ENCODE peak calls at places on chromosome 17, in four cellular contexts. One of them, this sample, is unnamed.

GRCh38 chr17:30113213-30113612 is 3.4 kb upstream of the NSRP1 start:
- DNase-seq in neural progenitor cell: no peak
- DNase-seq in SK-N-MC: no peak
- DNase-seq in PC-3: peak
- DNase-seq in this sample: no peak

GRCh38 chr17:79079421-79080200 is 5.0 kb downstream of the ENGASE start:
- DNase-seq in neural progenitor cell: no peak
- DNase-seq in SK-N-MC: no peak
- DNase-seq in PC-3: no peak
- DNase-seq in this sample: no peak

GRCh38 chr17:31678431-31678830 is 180.6 kb downstream of the COPRS start:
- DNase-seq in neural progenitor cell: no peak
- DNase-seq in SK-N-MC: no peak
- DNase-seq in PC-3: peak
- DNase-seq in this sample: no peak

GRCh38 chr17:45435481-45435880 is 2.8 kb upstream of the ARHGAP27 start:
- DNase-seq in neural progenitor cell: no peak
- DNase-seq in SK-N-MC: no peak
- DNase-seq in PC-3: no peak
- DNase-seq in this sample: no peak

GRCh38 chr17:73455050-73455687 is 143.4 kb upstream of the CDC42EP4 start:
- DNase-seq in neural progenitor cell: no peak
- DNase-seq in SK-N-MC: no peak
- DNase-seq in PC-3: no peak
- DNase-seq in this sample: no peak

GRCh38 chr17:66915204-66915611 is 49.3 kb upstream of the CACNG4 start:
- DNase-seq in neural progenitor cell: peak
- DNase-seq in SK-N-MC: no peak
- DNase-seq in PC-3: peak
- DNase-seq in this sample: no peak

GRCh38 chr17:9401434-9401833 is 174.2 kb downstream of the STX8 start:
- DNase-seq in neural progenitor cell: no peak
- DNase-seq in SK-N-MC: no peak
- DNase-seq in PC-3: peak
- DNase-seq in this sample: no peak

GRCh38 chr17:2755941-2756724 is 6.7 kb upstream of the CCDC92B start:
- DNase-seq in neural progenitor cell: peak
- DNase-seq in SK-N-MC: no peak
- DNase-seq in PC-3: no peak
- DNase-seq in this sample: no peak

GRCh38 chr17:1362964-1363363 is 37.1 kb downstream of the YWHAE start:
- DNase-seq in neural progenitor cell: no peak
- DNase-seq in SK-N-MC: no peak
- DNase-seq in PC-3: no peak
- DNase-seq in this sample: no peak

DNA sequence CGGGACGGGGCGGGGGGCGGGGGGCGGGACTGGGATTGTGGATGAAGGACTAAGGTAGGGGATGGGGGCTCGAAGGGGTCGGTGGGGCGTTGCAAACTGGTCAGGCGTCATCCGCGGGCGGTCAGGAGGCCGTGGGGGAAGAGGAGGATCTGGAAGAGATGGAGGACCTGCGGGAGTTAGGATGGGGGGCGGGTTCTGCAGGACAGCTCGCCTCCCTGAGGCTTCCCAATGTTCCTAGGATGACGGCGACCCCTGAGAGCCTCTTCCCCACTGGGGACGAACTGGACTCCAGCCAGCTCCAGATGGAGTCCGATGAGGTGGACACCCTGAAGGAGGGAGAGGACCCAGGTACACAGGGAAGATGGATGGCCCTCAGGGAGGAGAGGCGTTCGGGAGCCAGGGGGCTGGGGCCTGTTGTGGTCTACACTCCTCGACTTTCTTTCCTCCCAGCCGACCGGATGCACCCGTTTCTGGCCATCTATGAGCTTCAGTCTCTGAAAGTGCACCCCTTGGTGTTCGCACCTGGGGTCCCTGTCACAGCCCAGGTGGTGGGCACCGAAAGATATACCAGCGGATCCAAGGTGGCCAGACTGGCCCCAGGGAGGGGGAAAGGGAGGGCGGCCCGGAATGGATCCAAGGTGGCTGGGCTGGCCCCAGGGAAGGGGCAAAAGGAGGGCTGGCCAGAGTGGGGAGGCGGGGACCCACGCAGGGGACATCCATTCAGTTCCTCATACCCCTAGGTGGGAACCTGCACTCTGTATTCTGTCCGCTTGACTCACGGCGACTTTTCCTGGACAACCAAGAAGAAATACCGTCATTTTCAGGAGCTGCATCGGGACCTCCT is 804 bp downstream of the PLD2 start:
- DNase-seq in neural progenitor cell: no peak
- DNase-seq in SK-N-MC: no peak
- DNase-seq in PC-3: no peak
- DNase-seq in this sample: no peak
- H3K9ac ChIP-seq in neural progenitor cell: peak
- H3K9ac ChIP-seq in SK-N-MC: peak
- H3K9ac ChIP-seq in PC-3: peak
- H3K9ac ChIP-seq in this sample: no peak

DNA sequence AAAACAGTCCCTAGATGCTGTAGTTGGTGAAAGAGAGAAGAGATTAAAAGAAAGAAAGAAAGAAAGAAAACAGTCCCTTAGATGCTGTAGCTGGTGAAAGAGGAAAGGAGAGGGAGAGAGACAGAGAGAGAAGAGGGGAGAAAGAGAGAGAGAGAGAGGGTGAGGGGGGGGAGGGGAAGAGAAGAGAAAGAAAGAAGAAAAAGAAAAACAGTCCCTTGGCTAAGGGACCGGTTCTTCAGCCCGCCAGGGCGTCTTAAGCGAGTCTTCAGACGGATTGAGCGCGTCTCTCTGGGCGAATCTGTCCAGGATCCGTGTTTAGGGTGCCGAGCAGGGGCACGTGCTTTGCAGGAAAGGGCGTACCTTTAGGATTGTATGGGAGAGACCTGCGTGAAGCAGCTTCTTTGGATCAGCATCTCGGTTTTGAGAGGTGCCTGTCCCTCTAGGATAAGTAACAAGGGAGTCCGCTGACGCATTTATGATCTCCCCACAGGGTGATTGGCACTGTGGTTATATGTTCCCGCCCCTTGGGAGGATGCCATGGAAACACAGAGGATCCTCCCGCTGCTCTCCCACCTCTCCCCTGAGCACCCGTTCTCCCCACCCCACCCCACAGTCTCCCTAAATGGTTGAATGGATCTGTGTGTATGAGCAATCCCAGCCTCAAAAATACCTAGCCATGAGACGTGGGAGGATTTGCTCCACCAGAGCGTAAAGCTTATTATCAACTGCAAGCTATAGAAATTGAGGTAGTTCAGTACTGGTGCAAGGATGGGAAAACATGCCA is 16.7 kb downstream of the GNGT2 start:
- DNase-seq in neural progenitor cell: peak
- DNase-seq in SK-N-MC: no peak
- DNase-seq in PC-3: peak
- DNase-seq in this sample: peak
- H3K9ac ChIP-seq in neural progenitor cell: no peak
- H3K9ac ChIP-seq in SK-N-MC: peak
- H3K9ac ChIP-seq in PC-3: peak
- H3K9ac ChIP-seq in this sample: peak

DNA sequence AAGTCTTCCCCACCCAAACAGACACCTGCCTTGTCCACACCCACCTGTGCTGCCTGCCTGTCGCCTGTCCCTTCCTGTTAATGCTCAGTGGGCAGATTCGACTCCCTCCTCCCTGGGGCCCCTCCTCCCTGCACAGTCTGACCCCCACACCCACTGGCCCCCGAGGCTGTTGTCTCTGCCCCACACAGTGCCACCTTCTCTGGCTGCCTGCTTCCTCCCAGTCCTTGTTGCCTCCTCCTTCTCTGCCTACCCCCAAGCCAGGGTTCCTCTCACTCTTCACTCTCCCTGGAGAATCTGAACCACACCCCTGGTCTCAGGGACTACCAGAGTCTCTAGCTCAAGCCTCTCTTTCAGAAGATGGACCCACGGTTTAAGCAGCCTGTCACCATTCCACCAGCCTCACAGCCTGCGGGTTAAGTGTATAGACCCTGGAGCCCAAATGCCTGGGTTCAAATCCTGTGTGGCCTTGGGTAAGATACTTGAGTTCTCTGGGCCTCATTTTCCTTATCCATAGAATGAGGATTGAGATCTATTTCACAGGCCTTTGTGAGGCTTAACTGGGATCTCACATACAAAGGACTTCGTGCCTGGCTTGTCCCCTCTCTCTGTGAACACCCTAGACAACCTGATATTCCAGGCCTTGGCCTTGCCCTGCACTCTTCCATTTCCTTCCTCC is 3.8 kb upstream of the ARHGAP23 start:
- DNase-seq in neural progenitor cell: no peak
- DNase-seq in SK-N-MC: no peak
- DNase-seq in PC-3: no peak
- DNase-seq in this sample: no peak
- H3K9ac ChIP-seq in neural progenitor cell: no peak
- H3K9ac ChIP-seq in SK-N-MC: no peak
- H3K9ac ChIP-seq in PC-3: no peak
- H3K9ac ChIP-seq in this sample: peak

DNA sequence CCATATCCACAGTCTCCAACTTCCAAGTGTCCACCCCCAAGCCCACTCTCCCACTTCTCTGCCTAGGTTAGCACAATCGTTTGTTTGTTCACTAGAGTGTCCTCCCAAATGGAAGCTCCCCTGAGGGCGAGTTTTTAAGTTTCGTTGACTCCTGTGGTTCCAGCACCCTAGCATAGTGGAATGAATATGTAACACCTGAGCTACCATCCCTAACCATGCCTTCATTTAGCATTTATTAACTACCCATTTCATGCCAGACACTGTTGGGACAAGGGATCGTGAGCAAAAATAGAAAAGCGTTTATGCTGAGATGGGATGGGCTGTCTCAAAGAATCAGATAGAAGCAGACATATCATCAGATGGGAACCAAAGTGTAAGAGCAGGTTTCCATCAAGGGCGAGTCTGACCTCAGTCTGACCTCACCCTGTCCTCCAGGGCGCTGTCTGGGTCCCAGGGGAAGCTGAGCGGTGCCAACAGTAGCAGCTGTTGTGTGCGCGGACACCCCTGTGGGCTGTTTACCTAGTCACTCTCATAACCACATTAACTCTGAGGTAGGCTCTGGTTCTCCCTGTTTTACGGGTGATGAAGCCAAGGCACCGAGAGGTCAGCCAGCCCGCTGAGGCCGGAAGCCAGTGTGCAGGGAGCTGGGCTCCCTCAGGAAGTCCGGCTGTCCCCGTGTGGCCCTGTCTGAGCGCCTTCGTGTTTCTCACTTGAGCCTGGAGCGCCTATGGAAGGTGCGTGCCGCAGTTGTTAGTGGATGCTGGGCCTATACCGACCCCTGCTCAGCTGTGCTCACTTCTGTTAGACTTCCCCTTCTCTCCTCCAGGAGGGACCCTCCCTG is 6.2 kb downstream of the CNP start:
- DNase-seq in neural progenitor cell: no peak
- DNase-seq in SK-N-MC: no peak
- DNase-seq in PC-3: peak
- DNase-seq in this sample: no peak
- H3K9ac ChIP-seq in neural progenitor cell: no peak
- H3K9ac ChIP-seq in SK-N-MC: no peak
- H3K9ac ChIP-seq in PC-3: no peak
- H3K9ac ChIP-seq in this sample: no peak

GRCh38 chr17:75722542-75723095 is 1.4 kb downstream of the ITGB4 start:
- DNase-seq in neural progenitor cell: no peak
- DNase-seq in SK-N-MC: no peak
- DNase-seq in PC-3: no peak
- DNase-seq in this sample: no peak

GRCh38 chr17:75721463-75722011 is 278 bp downstream of the ITGB4 start:
- DNase-seq in neural progenitor cell: no peak
- DNase-seq in SK-N-MC: no peak
- DNase-seq in PC-3: no peak
- DNase-seq in this sample: no peak

GRCh38 chr17:75719732-75720131 is 1.5 kb upstream of the ITGB4 start:
- DNase-seq in neural progenitor cell: no peak
- DNase-seq in SK-N-MC: no peak
- DNase-seq in PC-3: peak
- DNase-seq in this sample: no peak

GRCh38 chr17:75722076-75722475 is 817 bp downstream of the ITGB4 start:
- DNase-seq in neural progenitor cell: no peak
- DNase-seq in SK-N-MC: no peak
- DNase-seq in PC-3: peak
- DNase-seq in this sample: no peak

DNA sequence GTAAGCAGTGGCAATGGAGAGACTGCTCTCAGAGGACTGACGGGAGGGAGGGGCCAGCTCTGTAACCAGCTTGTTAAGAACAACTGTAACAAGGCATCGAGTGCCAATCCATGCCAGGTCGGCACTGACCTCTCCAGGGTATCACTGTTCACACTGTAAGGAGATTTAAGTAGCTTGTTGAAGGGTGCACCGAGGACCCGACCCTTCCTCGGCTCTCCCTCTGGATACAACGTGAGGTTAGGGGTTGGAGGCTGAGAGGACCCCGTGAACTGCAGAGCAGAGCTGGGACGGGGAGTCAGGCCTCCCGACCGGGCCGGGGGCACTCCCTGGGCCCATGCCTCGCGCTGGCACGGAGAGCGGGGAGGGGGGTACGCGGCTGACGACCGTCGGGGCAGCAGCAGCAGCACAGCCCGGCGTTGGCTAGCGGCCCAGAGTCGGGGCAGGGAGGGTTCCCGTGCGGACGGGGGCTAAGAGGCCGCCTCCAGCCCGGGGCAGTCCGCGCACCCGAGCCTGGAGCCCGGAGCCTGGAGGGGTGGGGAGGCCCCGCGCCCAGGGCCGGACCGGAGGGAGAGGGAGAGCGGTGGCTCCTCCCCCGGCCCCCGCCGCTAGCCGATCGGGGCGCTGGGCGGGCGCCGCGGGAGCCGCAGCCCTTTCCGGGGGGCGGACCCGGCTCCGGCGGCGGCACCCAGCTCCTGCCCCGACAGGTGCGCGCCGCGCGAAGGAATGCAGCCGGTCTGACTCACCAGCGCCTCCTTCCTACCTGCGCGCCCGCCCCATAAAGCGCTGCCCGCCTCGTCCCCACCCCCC is at the start of gene ITGB4:
- DNase-seq in neural progenitor cell: peak
- DNase-seq in SK-N-MC: no peak
- DNase-seq in PC-3: peak
- DNase-seq in this sample: peak
- H3K9ac ChIP-seq in neural progenitor cell: no peak
- H3K9ac ChIP-seq in SK-N-MC: no peak
- H3K9ac ChIP-seq in PC-3: peak
- H3K9ac ChIP-seq in this sample: no peak

This sample was measured in endothelial cell of umbilical vein.